ENCODE peak calls at places on chromosomes 1 and 21, in four cellular contexts. G is left ventricle myocardium inferior, V is AG10803, S is OCI-LY7. O is an unnamed sample.

GRCh38 chr21:14383596-14384210 is 757 bp upstream of the HSPA13 start:
- DNase-seq in G (no peak), V (peak), S (peak), O (peak)

GRCh38 chr1:22533244-22533643 is 30.0 kb upstream of the EPHA8 start:
- DNase-seq in G (no peak), V (no peak), S (no peak), O (peak)

GRCh38 chr1:53346007-53346813 is 18.3 kb upstream of the LRP8 start:
- DNase-seq in G (no peak), V (no peak), S (no peak), O (no peak)

GRCh38 chr1:198845851-198846250 is 207.0 kb downstream of the PTPRC start:
- DNase-seq in G (no peak), V (peak), S (no peak), O (no peak)

GRCh38 chr1:183915634-183916510 is 111.0 kb downstream of the RGL1 start:
- DNase-seq in G (peak), V (peak), S (peak), O (peak)

GRCh38 chr1:225844236-225845061 is 34.5 kb downstream of the EPHX1 start:
- DNase-seq in G (no peak), V (no peak), S (no peak), O (no peak)

GRCh38 chr1:244952280-244952933 is 88.1 kb upstream of the HNRNPU start:
- DNase-seq in G (no peak), V (no peak), S (no peak), O (no peak)

GRCh38 chr1:197130677-197131304 is 15.7 kb downstream of the ASPM start:
- DNase-seq in G (no peak), V (peak), S (no peak), O (no peak)

GRCh38 chr1:233109121-233109520 is 158.7 kb downstream of the NTPCR start:
- DNase-seq in G (no peak), V (no peak), S (no peak), O (no peak)

GRCh38 chr1:167671727-167672511 is 41.9 kb downstream of the RCSD1 start:
- DNase-seq in G (no peak), V (no peak), S (no peak), O (no peak)

GRCh38 chr1:194786027-194786426 is 1599.6 kb upstream of the B3GALT2 start:
- DNase-seq in G (no peak), V (no peak), S (no peak), O (no peak)

GRCh38 chr21:45428534-45428933 is 23.6 kb downstream of the COL18A1 start:
- DNase-seq in G (no peak), V (no peak), S (no peak), O (no peak)

GRCh38 chr1:9425859-9426258 is 113.4 kb upstream of the SLC25A33 start:
- DNase-seq in G (no peak), V (no peak), S (peak), O (peak)

GRCh38 chr1:231841616-231842344 is 215.2 kb downstream of the DISC1 start:
- DNase-seq in G (no peak), V (peak), S (no peak), O (no peak)

GRCh38 chr1:116916002-116916401 is 6.3 kb downstream of the PTGFRN start:
- DNase-seq in G (no peak), V (no peak), S (no peak), O (no peak)

GRCh38 chr1:66527688-66528087 is 6.3 kb upstream of the SGIP1 start:
- DNase-seq in G (no peak), V (peak), S (no peak), O (no peak)

GRCh38 chr1:216686860-216687545 is 36.2 kb downstream of the ESRRG start:
- DNase-seq in G (no peak), V (peak), S (no peak), O (no peak)

GRCh38 chr1:30649321-30649991 is 73.9 kb downstream of the MATN1 start:
- DNase-seq in G (no peak), V (no peak), S (no peak), O (no peak)

GRCh38 chr1:175554586-175554985 is 188.8 kb downstream of the TNR start:
- DNase-seq in G (no peak), V (no peak), S (no peak), O (no peak)

GRCh38 chr21:45463871-45464270 is 58.9 kb downstream of the COL18A1 start:
- DNase-seq in G (peak), V (no peak), S (no peak), O (no peak)

GRCh38 chr1:107473065-107473464 is 332.2 kb downstream of the NTNG1 start:
- DNase-seq in G (no peak), V (no peak), S (no peak), O (no peak)

GRCh38 chr1:2300851-2301606 is 72.9 kb downstream of the SKI start:
- DNase-seq in G (peak), V (no peak), S (peak), O (peak)

GRCh38 chr1:84361796-84362195 is 36.5 kb upstream of the DNASE2B start:
- DNase-seq in G (no peak), V (no peak), S (no peak), O (no peak)

GRCh38 chr1:231407537-231408396 is 14.3 kb downstream of the EGLN1 start:
- DNase-seq in G (no peak), V (peak), S (no peak), O (no peak)

GRCh38 chr1:94258873-94259331 is 21.5 kb upstream of the ARHGAP29 start:
- DNase-seq in G (no peak), V (peak), S (no peak), O (no peak)

GRCh38 chr1:150557065-150557600 is 7.9 kb downstream of the ADAMTSL4 start:
- DNase-seq in G (no peak), V (no peak), S (no peak), O (no peak)

GRCh38 chr1:226645279-226645976 is 93.7 kb downstream of the ITPKB start:
- DNase-seq in G (no peak), V (no peak), S (no peak), O (no peak)

GRCh38 chr1:178494569-178494971 is 2.2 kb downstream of the CLEC20A start:
- DNase-seq in G (no peak), V (no peak), S (no peak), O (no peak)

GRCh38 chr1:11736746-11737639 is 1.1 kb downstream of the AGTRAP start:
- DNase-seq in G (peak), V (peak), S (peak), O (peak)

GRCh38 chr1:22290157-22290556 is 147.3 kb upstream of the WNT4 start:
- DNase-seq in G (no peak), V (no peak), S (no peak), O (no peak)

GRCh38 chr21:31041295-31042079 is 3.2 kb upstream of the KRTAP19-8 start:
- DNase-seq in G (no peak), V (no peak), S (no peak), O (no peak)

DNA sequence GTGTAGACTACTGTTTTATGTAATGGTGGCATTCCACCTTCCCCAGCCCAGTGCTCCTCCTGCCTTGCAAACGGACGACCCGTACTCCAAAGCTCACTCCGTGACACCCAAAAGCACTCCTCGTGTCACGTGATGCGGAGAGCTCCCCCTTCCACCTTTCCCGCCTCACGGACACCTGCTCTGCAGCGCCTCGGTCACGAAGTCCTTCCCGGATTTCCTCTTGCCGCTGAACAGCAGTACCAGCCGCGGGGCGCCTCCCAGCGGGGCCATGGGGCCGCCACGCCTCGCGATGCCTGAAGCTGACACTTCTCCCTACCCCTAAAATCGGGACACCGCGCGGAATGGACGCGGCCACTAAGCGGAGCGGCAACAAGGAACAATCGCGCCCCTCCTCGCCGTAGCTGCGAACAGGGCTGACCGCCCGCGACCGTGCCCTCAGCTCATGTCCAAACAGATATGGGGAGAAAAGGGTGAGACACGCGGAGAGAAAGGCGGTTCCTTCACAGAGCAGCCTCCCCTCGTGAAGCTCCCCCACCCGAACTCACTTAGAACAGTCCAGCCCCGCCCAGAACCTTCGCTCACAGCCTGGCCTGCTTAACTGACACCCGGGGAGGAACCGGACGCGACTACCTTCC is at the start of gene PMVK:
- DNase-seq in G (peak), V (peak), S (peak), O (peak)
- TF ChIP-seq CTCF in G (peak), V (peak), S (peak), O (peak)

GRCh38 chr1:39128126-39128525 is 76.4 kb upstream of the MACF1 start:
- DNase-seq in G (no peak), V (no peak), S (no peak), O (no peak)

GRCh38 chr1:39127513-39127912 is 77.0 kb upstream of the MACF1 start:
- DNase-seq in G (no peak), V (peak), S (no peak), O (no peak)

GRCh38 chr1:39128959-39129358 is 75.5 kb upstream of the MACF1 start:
- DNase-seq in G (no peak), V (no peak), S (no peak), O (no peak)

GRCh38 chr1:39130297-39130696 is 74.2 kb upstream of the MACF1 start:
- DNase-seq in G (no peak), V (peak), S (no peak), O (no peak)

DNA sequence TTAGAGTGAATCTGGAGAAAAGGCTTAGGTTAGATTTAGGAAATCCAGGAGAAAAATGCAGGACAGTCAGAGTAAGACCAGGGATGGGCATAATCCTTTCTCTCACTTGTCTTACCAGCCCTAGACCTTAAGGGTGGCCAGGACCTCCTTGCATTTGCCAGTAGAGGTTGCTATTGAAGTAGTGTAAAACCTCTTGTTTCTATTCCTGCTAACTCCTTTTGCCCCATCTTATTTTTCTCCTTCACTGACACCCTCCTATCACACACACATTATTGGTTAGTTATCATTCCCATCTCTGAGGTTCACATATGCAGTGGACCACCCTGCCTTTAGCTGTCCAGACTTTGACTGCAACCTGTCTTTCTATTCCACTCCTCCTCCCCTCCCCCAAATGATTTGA is 75.0 kb upstream of the MACF1 start:
- DNase-seq in G (no peak), V (peak), S (peak), O (peak)
- TF ChIP-seq CTCF in G (peak), V (peak), S (peak), O (peak)

DNA sequence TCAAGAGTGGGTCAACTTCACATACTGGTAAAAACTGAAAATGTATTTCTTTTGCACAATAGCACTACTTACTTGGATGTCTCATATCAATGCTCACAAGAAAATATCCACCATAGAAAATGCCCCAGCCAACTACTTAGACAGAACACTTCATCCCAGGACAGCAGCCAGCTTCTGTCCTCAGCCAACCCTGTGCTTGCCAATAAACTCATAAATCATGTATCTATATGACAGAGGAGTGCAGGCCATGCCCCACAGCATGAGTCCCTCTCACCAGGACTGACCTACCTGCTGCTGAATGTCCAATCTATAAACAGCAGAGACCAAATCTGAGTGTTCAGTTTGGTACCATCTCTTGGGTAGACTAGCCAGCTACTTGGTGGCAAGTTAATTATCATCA is 179.3 kb downstream of the OMA1 start:
- DNase-seq in G (no peak), V (no peak), S (no peak), O (no peak)
- TF ChIP-seq CTCF in G (no peak), V (no peak), S (no peak), O (no peak)

DNA sequence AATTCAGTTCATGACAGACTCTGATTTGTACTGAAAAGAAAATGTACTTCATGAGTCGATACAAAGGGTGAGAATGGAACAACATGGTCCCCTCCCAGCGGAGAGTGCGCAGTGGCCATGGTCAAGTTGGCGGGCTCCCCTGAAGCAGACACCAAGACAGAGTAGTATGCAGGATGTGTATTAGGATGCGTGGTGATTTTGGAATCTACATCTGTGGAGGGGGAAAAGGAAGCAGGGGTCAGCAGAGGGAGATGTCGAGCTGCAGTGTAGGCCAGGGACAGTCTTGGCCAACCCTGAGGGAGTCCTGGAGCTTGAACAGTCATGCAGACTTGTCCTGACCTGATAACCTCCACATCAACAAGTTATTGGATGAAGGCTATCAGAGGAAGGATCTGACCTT is 481.0 kb downstream of the OMA1 start:
- DNase-seq in G (no peak), V (no peak), S (no peak), O (peak)
- TF ChIP-seq CTCF in G (no peak), V (no peak), S (no peak), O (no peak)

DNA sequence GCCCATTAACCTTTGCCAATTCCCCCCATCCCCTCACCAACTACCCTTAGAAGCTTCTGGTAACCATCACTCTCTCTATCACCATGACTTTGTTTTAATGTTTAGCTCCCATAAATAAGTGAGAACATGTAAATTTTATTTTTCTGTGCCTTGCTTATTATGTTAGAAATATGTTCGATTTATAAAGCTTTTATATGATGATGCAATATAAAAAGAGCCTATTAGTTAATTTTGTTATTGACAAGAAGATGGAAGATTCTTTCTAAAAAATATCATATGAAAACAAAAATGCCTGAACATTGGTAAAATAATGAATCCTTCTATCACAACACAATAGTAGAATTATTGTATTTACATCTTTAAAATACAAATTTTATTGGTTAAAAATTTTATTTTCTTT is 836.1 kb upstream of the TMPRSS15 start:
- DNase-seq in G (no peak), V (no peak), S (no peak), O (no peak)
- TF ChIP-seq CTCF in G (no peak), V (no peak), S (no peak), O (no peak)

GRCh38 chr1:48251323-48251722 is 28.8 kb downstream of the SLC5A9 start:
- DNase-seq in G (no peak), V (no peak), S (no peak), O (no peak)

GRCh38 chr1:48248356-48248755 is 25.8 kb downstream of the SLC5A9 start:
- DNase-seq in G (no peak), V (no peak), S (no peak), O (no peak)

GRCh38 chr1:48250572-48250971 is 28.1 kb downstream of the SLC5A9 start:
- DNase-seq in G (no peak), V (no peak), S (no peak), O (no peak)

GRCh38 chr1:48251858-48252257 is 29.3 kb downstream of the SLC5A9 start:
- DNase-seq in G (no peak), V (no peak), S (no peak), O (no peak)

GRCh38 chr1:48249868-48250267 is 27.4 kb downstream of the SLC5A9 start:
- DNase-seq in G (no peak), V (no peak), S (no peak), O (no peak)
- TF ChIP-seq CTCF in G (no peak), V (no peak), S (no peak), O (no peak)

DNA sequence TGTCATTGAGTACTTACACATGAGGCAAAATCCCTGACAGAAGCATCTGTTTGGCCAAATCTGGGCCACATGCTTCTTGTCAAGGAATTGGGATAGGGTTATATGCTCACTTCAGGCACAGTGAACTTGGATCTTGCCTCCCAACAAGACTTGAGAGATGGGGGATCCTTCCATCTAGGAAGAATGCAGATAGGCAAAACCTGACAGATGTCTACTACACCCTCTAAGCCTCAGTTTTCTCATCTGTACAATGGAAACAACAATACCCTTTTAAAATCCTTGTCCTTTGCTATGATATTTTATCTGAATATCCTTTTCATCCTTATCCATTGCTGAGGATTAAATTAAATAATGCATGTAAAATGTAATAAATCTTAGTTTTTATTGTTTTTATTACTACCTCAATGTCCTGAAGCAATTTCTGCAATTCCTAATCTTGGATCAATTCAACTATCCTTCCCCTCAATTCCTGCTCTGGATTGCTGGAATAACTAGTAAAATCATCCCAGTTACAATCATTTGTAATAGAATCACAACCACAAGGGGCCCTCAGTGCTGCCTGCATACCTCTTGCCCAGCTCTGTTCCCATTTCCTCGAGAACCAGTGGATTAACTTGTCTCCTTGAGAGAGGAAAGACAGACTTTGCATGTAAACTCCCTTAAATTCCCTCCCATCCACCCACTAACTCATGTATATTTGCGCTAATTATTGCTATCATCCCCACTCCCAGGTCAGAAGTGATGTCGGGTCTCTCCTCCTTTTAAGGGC is 8.1 kb upstream of the XPR1 start:
- DNase-seq in G (no peak), V (peak), S (no peak), O (no peak)
- TF ChIP-seq CTCF in G (peak), V (peak), S (no peak), O (no peak)